ENCODE peak calls at places on chromosome 20, in eight cellular contexts. One of them, this sample, is unnamed.

GRCh38 chr20:53599378-53599777 is 5.7 kb upstream of the ZNF217 start:
- DNase-seq in HFFc6: no peak
- DNase-seq in dorsolateral prefrontal cortex: no peak
- DNase-seq in colonic mucosa: peak; percentile 18
- DNase-seq in NCI-H510A treated with DMSO at 0.1 percent for 48 hours: no peak
- DNase-seq in IMR-90: no peak
- DNase-seq in activated CD4-positive, alpha-beta T cell treated with anti-CD3 and anti-CD28 coated beads, Interleukin-2, amount 50 U/mL, for 1 hour: no peak
- DNase-seq in OCI-M1: no peak
- DNase-seq in this sample: peak; percentile 40

GRCh38 chr20:45470262-45470931 is 844 bp downstream of the WFDC2 start:
- DNase-seq in HFFc6: no peak
- DNase-seq in dorsolateral prefrontal cortex: no peak
- DNase-seq in colonic mucosa: peak; percentile 80
- DNase-seq in NCI-H510A treated with DMSO at 0.1 percent for 48 hours: peak; percentile 61
- DNase-seq in IMR-90: no peak
- DNase-seq in activated CD4-positive, alpha-beta T cell treated with anti-CD3 and anti-CD28 coated beads, Interleukin-2, amount 50 U/mL, for 1 hour: no peak
- DNase-seq in OCI-M1: no peak
- DNase-seq in this sample: no peak

GRCh38 chr20:2672446-2672845 is 8.4 kb upstream of the IDH3B start:
- DNase-seq in HFFc6: no peak
- DNase-seq in dorsolateral prefrontal cortex: no peak
- DNase-seq in colonic mucosa: no peak
- DNase-seq in NCI-H510A treated with DMSO at 0.1 percent for 48 hours: no peak
- DNase-seq in IMR-90: no peak
- DNase-seq in activated CD4-positive, alpha-beta T cell treated with anti-CD3 and anti-CD28 coated beads, Interleukin-2, amount 50 U/mL, for 1 hour: no peak
- DNase-seq in OCI-M1: no peak
- DNase-seq in this sample: no peak

GRCh38 chr20:57791946-57792328 is 82.1 kb upstream of the PMEPA1 start:
- DNase-seq in HFFc6: no peak
- DNase-seq in dorsolateral prefrontal cortex: no peak
- DNase-seq in colonic mucosa: no peak
- DNase-seq in NCI-H510A treated with DMSO at 0.1 percent for 48 hours: no peak
- DNase-seq in IMR-90: no peak
- DNase-seq in activated CD4-positive, alpha-beta T cell treated with anti-CD3 and anti-CD28 coated beads, Interleukin-2, amount 50 U/mL, for 1 hour: no peak
- DNase-seq in OCI-M1: no peak
- DNase-seq in this sample: no peak

GRCh38 chr20:48823960-48824497 is 3.8 kb downstream of the PREX1 start:
- DNase-seq in HFFc6: peak; percentile 83
- DNase-seq in dorsolateral prefrontal cortex: no peak
- DNase-seq in colonic mucosa: no peak
- DNase-seq in NCI-H510A treated with DMSO at 0.1 percent for 48 hours: no peak
- DNase-seq in IMR-90: peak; percentile 65
- DNase-seq in activated CD4-positive, alpha-beta T cell treated with anti-CD3 and anti-CD28 coated beads, Interleukin-2, amount 50 U/mL, for 1 hour: peak; percentile 36
- DNase-seq in OCI-M1: no peak
- DNase-seq in this sample: no peak

GRCh38 chr20:14178952-14179351 is 158.5 kb downstream of the FLRT3 start:
- DNase-seq in HFFc6: no peak
- DNase-seq in dorsolateral prefrontal cortex: no peak
- DNase-seq in colonic mucosa: no peak
- DNase-seq in NCI-H510A treated with DMSO at 0.1 percent for 48 hours: no peak
- DNase-seq in IMR-90: no peak
- DNase-seq in activated CD4-positive, alpha-beta T cell treated with anti-CD3 and anti-CD28 coated beads, Interleukin-2, amount 50 U/mL, for 1 hour: no peak
- DNase-seq in OCI-M1: no peak
- DNase-seq in this sample: no peak

GRCh38 chr20:55668659-55669058 is 336.7 kb downstream of the CBLN4 start:
- DNase-seq in HFFc6: no peak
- DNase-seq in dorsolateral prefrontal cortex: no peak
- DNase-seq in colonic mucosa: no peak
- DNase-seq in NCI-H510A treated with DMSO at 0.1 percent for 48 hours: no peak
- DNase-seq in IMR-90: no peak
- DNase-seq in activated CD4-positive, alpha-beta T cell treated with anti-CD3 and anti-CD28 coated beads, Interleukin-2, amount 50 U/mL, for 1 hour: no peak
- DNase-seq in OCI-M1: no peak
- DNase-seq in this sample: no peak

GRCh38 chr20:35702051-35702823 is 3.0 kb downstream of the ROMO1 start:
- DNase-seq in HFFc6: peak; percentile 63
- DNase-seq in dorsolateral prefrontal cortex: no peak
- DNase-seq in colonic mucosa: no peak
- DNase-seq in NCI-H510A treated with DMSO at 0.1 percent for 48 hours: no peak
- DNase-seq in IMR-90: peak; percentile 79
- DNase-seq in activated CD4-positive, alpha-beta T cell treated with anti-CD3 and anti-CD28 coated beads, Interleukin-2, amount 50 U/mL, for 1 hour: no peak
- DNase-seq in OCI-M1: peak; percentile 42
- DNase-seq in this sample: peak; percentile 38

GRCh38 chr20:14986656-14987055 is 649.2 kb upstream of the FLRT3 start:
- DNase-seq in HFFc6: no peak
- DNase-seq in dorsolateral prefrontal cortex: no peak
- DNase-seq in colonic mucosa: no peak
- DNase-seq in NCI-H510A treated with DMSO at 0.1 percent for 48 hours: no peak
- DNase-seq in IMR-90: no peak
- DNase-seq in activated CD4-positive, alpha-beta T cell treated with anti-CD3 and anti-CD28 coated beads, Interleukin-2, amount 50 U/mL, for 1 hour: no peak
- DNase-seq in OCI-M1: no peak
- DNase-seq in this sample: no peak

GRCh38 chr20:63027425-63028389 is 20.9 kb upstream of the BHLHE23 start:
- DNase-seq in HFFc6: peak; percentile 9
- DNase-seq in dorsolateral prefrontal cortex: no peak
- DNase-seq in colonic mucosa: no peak
- DNase-seq in NCI-H510A treated with DMSO at 0.1 percent for 48 hours: no peak
- DNase-seq in IMR-90: no peak
- DNase-seq in activated CD4-positive, alpha-beta T cell treated with anti-CD3 and anti-CD28 coated beads, Interleukin-2, amount 50 U/mL, for 1 hour: no peak
- DNase-seq in OCI-M1: no peak
- DNase-seq in this sample: no peak

GRCh38 chr20:49219091-49219923 is at the start of gene DDX27:
- DNase-seq in HFFc6: peak; percentile 96
- DNase-seq in dorsolateral prefrontal cortex: peak; percentile 98
- DNase-seq in colonic mucosa: peak; percentile 99
- DNase-seq in NCI-H510A treated with DMSO at 0.1 percent for 48 hours: peak; percentile 96
- DNase-seq in IMR-90: peak; percentile 99
- DNase-seq in activated CD4-positive, alpha-beta T cell treated with anti-CD3 and anti-CD28 coated beads, Interleukin-2, amount 50 U/mL, for 1 hour: peak; percentile 95
- DNase-seq in OCI-M1: peak; percentile 99
- DNase-seq in this sample: peak; percentile 99

GRCh38 chr20:57991211-57991841 is 237.1 kb downstream of the ANKRD60 start:
- DNase-seq in HFFc6: peak; percentile 86
- DNase-seq in dorsolateral prefrontal cortex: no peak
- DNase-seq in colonic mucosa: peak; percentile 52
- DNase-seq in NCI-H510A treated with DMSO at 0.1 percent for 48 hours: no peak
- DNase-seq in IMR-90: no peak
- DNase-seq in activated CD4-positive, alpha-beta T cell treated with anti-CD3 and anti-CD28 coated beads, Interleukin-2, amount 50 U/mL, for 1 hour: no peak
- DNase-seq in OCI-M1: no peak
- DNase-seq in this sample: no peak

GRCh38 chr20:44461803-44462174 is 13.9 kb upstream of the TTPAL start:
- DNase-seq in HFFc6: no peak
- DNase-seq in dorsolateral prefrontal cortex: no peak
- DNase-seq in colonic mucosa: no peak
- DNase-seq in NCI-H510A treated with DMSO at 0.1 percent for 48 hours: no peak
- DNase-seq in IMR-90: no peak
- DNase-seq in activated CD4-positive, alpha-beta T cell treated with anti-CD3 and anti-CD28 coated beads, Interleukin-2, amount 50 U/mL, for 1 hour: no peak
- DNase-seq in OCI-M1: no peak
- DNase-seq in this sample: no peak

GRCh38 chr20:37270586-37271420 is 9.2 kb upstream of the GHRH start:
- DNase-seq in HFFc6: no peak
- DNase-seq in dorsolateral prefrontal cortex: no peak
- DNase-seq in colonic mucosa: no peak
- DNase-seq in NCI-H510A treated with DMSO at 0.1 percent for 48 hours: no peak
- DNase-seq in IMR-90: peak; percentile 50
- DNase-seq in activated CD4-positive, alpha-beta T cell treated with anti-CD3 and anti-CD28 coated beads, Interleukin-2, amount 50 U/mL, for 1 hour: no peak
- DNase-seq in OCI-M1: peak; percentile 86
- DNase-seq in this sample: no peak

GRCh38 chr20:33667245-33668086 is 723 bp downstream of the ACTL10 start:
- DNase-seq in HFFc6: peak; percentile 76
- DNase-seq in dorsolateral prefrontal cortex: no peak
- DNase-seq in colonic mucosa: peak; percentile 65
- DNase-seq in NCI-H510A treated with DMSO at 0.1 percent for 48 hours: peak; percentile 35
- DNase-seq in IMR-90: peak; percentile 54
- DNase-seq in activated CD4-positive, alpha-beta T cell treated with anti-CD3 and anti-CD28 coated beads, Interleukin-2, amount 50 U/mL, for 1 hour: peak; percentile 38
- DNase-seq in OCI-M1: no peak
- DNase-seq in this sample: peak; percentile 85

GRCh38 chr20:3630429-3630828 is 32.8 kb downstream of the GFRA4 start:
- DNase-seq in HFFc6: no peak
- DNase-seq in dorsolateral prefrontal cortex: no peak
- DNase-seq in colonic mucosa: no peak
- DNase-seq in NCI-H510A treated with DMSO at 0.1 percent for 48 hours: no peak
- DNase-seq in IMR-90: no peak
- DNase-seq in activated CD4-positive, alpha-beta T cell treated with anti-CD3 and anti-CD28 coated beads, Interleukin-2, amount 50 U/mL, for 1 hour: no peak
- DNase-seq in OCI-M1: no peak
- DNase-seq in this sample: no peak

GRCh38 chr20:14775778-14776177 is 438.4 kb upstream of the FLRT3 start:
- DNase-seq in HFFc6: no peak
- DNase-seq in dorsolateral prefrontal cortex: peak; percentile 36
- DNase-seq in colonic mucosa: no peak
- DNase-seq in NCI-H510A treated with DMSO at 0.1 percent for 48 hours: no peak
- DNase-seq in IMR-90: no peak
- DNase-seq in activated CD4-positive, alpha-beta T cell treated with anti-CD3 and anti-CD28 coated beads, Interleukin-2, amount 50 U/mL, for 1 hour: no peak
- DNase-seq in OCI-M1: peak; percentile 17
- DNase-seq in this sample: peak; percentile 59

GRCh38 chr20:30602424-30602823 is 655.0 kb upstream of the DEFB115 start:
- DNase-seq in HFFc6: no peak
- DNase-seq in dorsolateral prefrontal cortex: no peak
- DNase-seq in colonic mucosa: no peak
- DNase-seq in NCI-H510A treated with DMSO at 0.1 percent for 48 hours: no peak
- DNase-seq in IMR-90: no peak
- DNase-seq in activated CD4-positive, alpha-beta T cell treated with anti-CD3 and anti-CD28 coated beads, Interleukin-2, amount 50 U/mL, for 1 hour: no peak
- DNase-seq in OCI-M1: no peak
- DNase-seq in this sample: no peak

GRCh38 chr20:24776755-24777271 is 172.3 kb upstream of the CST7 start:
- DNase-seq in HFFc6: no peak
- DNase-seq in dorsolateral prefrontal cortex: peak; percentile 18
- DNase-seq in colonic mucosa: no peak
- DNase-seq in NCI-H510A treated with DMSO at 0.1 percent for 48 hours: no peak
- DNase-seq in IMR-90: no peak
- DNase-seq in activated CD4-positive, alpha-beta T cell treated with anti-CD3 and anti-CD28 coated beads, Interleukin-2, amount 50 U/mL, for 1 hour: no peak
- DNase-seq in OCI-M1: no peak
- DNase-seq in this sample: peak; percentile 35

GRCh38 chr20:7520361-7520760 is 419.9 kb downstream of the HAO1 start:
- DNase-seq in HFFc6: no peak
- DNase-seq in dorsolateral prefrontal cortex: no peak
- DNase-seq in colonic mucosa: no peak
- DNase-seq in NCI-H510A treated with DMSO at 0.1 percent for 48 hours: no peak
- DNase-seq in IMR-90: no peak
- DNase-seq in activated CD4-positive, alpha-beta T cell treated with anti-CD3 and anti-CD28 coated beads, Interleukin-2, amount 50 U/mL, for 1 hour: no peak
- DNase-seq in OCI-M1: no peak
- DNase-seq in this sample: no peak

GRCh38 chr20:46220808-46221207 is 87.5 kb downstream of the CDH22 start:
- DNase-seq in HFFc6: no peak
- DNase-seq in dorsolateral prefrontal cortex: no peak
- DNase-seq in colonic mucosa: no peak
- DNase-seq in NCI-H510A treated with DMSO at 0.1 percent for 48 hours: peak; percentile 97
- DNase-seq in IMR-90: no peak
- DNase-seq in activated CD4-positive, alpha-beta T cell treated with anti-CD3 and anti-CD28 coated beads, Interleukin-2, amount 50 U/mL, for 1 hour: no peak
- DNase-seq in OCI-M1: no peak
- DNase-seq in this sample: no peak

GRCh38 chr20:48740269-48740603 is 87.6 kb downstream of the PREX1 start:
- DNase-seq in HFFc6: no peak
- DNase-seq in dorsolateral prefrontal cortex: no peak
- DNase-seq in colonic mucosa: no peak
- DNase-seq in NCI-H510A treated with DMSO at 0.1 percent for 48 hours: peak; percentile 62
- DNase-seq in IMR-90: no peak
- DNase-seq in activated CD4-positive, alpha-beta T cell treated with anti-CD3 and anti-CD28 coated beads, Interleukin-2, amount 50 U/mL, for 1 hour: no peak
- DNase-seq in OCI-M1: no peak
- DNase-seq in this sample: no peak

GRCh38 chr20:24519476-24519875 is 50.0 kb downstream of the SYNDIG1 start:
- DNase-seq in HFFc6: no peak
- DNase-seq in dorsolateral prefrontal cortex: no peak
- DNase-seq in colonic mucosa: no peak
- DNase-seq in NCI-H510A treated with DMSO at 0.1 percent for 48 hours: no peak
- DNase-seq in IMR-90: no peak
- DNase-seq in activated CD4-positive, alpha-beta T cell treated with anti-CD3 and anti-CD28 coated beads, Interleukin-2, amount 50 U/mL, for 1 hour: no peak
- DNase-seq in OCI-M1: no peak
- DNase-seq in this sample: no peak

GRCh38 chr20:50788045-50788867 is 6.6 kb upstream of the BCAS4 start:
- DNase-seq in HFFc6: peak; percentile 77
- DNase-seq in dorsolateral prefrontal cortex: peak; percentile 45
- DNase-seq in colonic mucosa: no peak
- DNase-seq in NCI-H510A treated with DMSO at 0.1 percent for 48 hours: no peak
- DNase-seq in IMR-90: peak; percentile 68
- DNase-seq in activated CD4-positive, alpha-beta T cell treated with anti-CD3 and anti-CD28 coated beads, Interleukin-2, amount 50 U/mL, for 1 hour: no peak
- DNase-seq in OCI-M1: peak; percentile 77
- DNase-seq in this sample: peak; percentile 58

GRCh38 chr20:47970282-47970903 is 185.1 kb upstream of the SULF2 start:
- DNase-seq in HFFc6: no peak
- DNase-seq in dorsolateral prefrontal cortex: no peak
- DNase-seq in colonic mucosa: no peak
- DNase-seq in NCI-H510A treated with DMSO at 0.1 percent for 48 hours: no peak
- DNase-seq in IMR-90: no peak
- DNase-seq in activated CD4-positive, alpha-beta T cell treated with anti-CD3 and anti-CD28 coated beads, Interleukin-2, amount 50 U/mL, for 1 hour: no peak
- DNase-seq in OCI-M1: no peak
- DNase-seq in this sample: no peak

GRCh38 chr20:21570285-21570992 is 56.6 kb upstream of the NKX2-2 start:
- DNase-seq in HFFc6: no peak
- DNase-seq in dorsolateral prefrontal cortex: no peak
- DNase-seq in colonic mucosa: no peak
- DNase-seq in NCI-H510A treated with DMSO at 0.1 percent for 48 hours: no peak
- DNase-seq in IMR-90: no peak
- DNase-seq in activated CD4-positive, alpha-beta T cell treated with anti-CD3 and anti-CD28 coated beads, Interleukin-2, amount 50 U/mL, for 1 hour: no peak
- DNase-seq in OCI-M1: no peak
- DNase-seq in this sample: no peak